ENCODE peak calls at places on chromosome 1, in eight cellular contexts. V, O, A, Q, Z, R, D and W are unnamed samples.

GRCh38 chr1:99279525-99279924 is 15.2 kb downstream of the PLPPR4 start:
- DNase-seq in V (no peak), O (no peak), A (no peak), Q (no peak), Z (no peak), R (no peak), D (no peak), W (no peak)

GRCh38 chr1:14836426-14837140 is 238.1 kb downstream of the KAZN start:
- DNase-seq in V (no peak), O (no peak), A (no peak), Q (no peak), Z (no peak), R (no peak), D (no peak), W (no peak)

GRCh38 chr1:80392529-80392928 is 1386.0 kb upstream of the ADGRL4 start:
- DNase-seq in V (no peak), O (no peak), A (no peak), Q (peak), Z (no peak), R (no peak), D (no peak), W (no peak)

GRCh38 chr1:20216574-20216973 is 30.3 kb upstream of the PLA2G2C start:
- DNase-seq in V (no peak), O (no peak), A (no peak), Q (no peak), Z (no peak), R (peak), D (no peak), W (no peak)

GRCh38 chr1:184509105-184509504 is 122.3 kb downstream of the C1orf21 start:
- DNase-seq in V (no peak), O (no peak), A (no peak), Q (no peak), Z (no peak), R (no peak), D (no peak), W (no peak)

GRCh38 chr1:59072017-59072947 is 224.6 kb upstream of the FGGY start:
- DNase-seq in V (peak), O (no peak), A (no peak), Q (no peak), Z (no peak), R (peak), D (no peak), W (peak)

GRCh38 chr1:159188375-159188788 is 16.3 kb upstream of the ACKR1 start:
- DNase-seq in V (no peak), O (no peak), A (no peak), Q (no peak), Z (peak), R (peak), D (no peak), W (no peak)

GRCh38 chr1:225539069-225539468 is 111.2 kb upstream of the LBR start:
- DNase-seq in V (no peak), O (no peak), A (no peak), Q (no peak), Z (no peak), R (no peak), D (no peak), W (no peak)

GRCh38 chr1:45493116-45493697 is 2.2 kb upstream of the TESK2 start:
- DNase-seq in V (peak), O (no peak), A (peak), Q (no peak), Z (no peak), R (peak), D (no peak), W (peak)

GRCh38 chr1:62361426-62361825 is 42.2 kb upstream of the KANK4 start:
- DNase-seq in V (no peak), O (no peak), A (peak), Q (no peak), Z (no peak), R (no peak), D (no peak), W (no peak)